ENCODE peak calls at places on chromosomes 4 and X, in six cellular contexts. One of them, this sample, is unnamed.

GRCh38 chr4:5638316-5638715 is 70.0 kb downstream of the EVC2 start:
- DNase-seq in fibroblast of pulmonary artery: peak; percentile 43
- DNase-seq in stimulated activated CD8-positive, alpha-beta memory T cell treated with anti-CD3 and anti-CD28 coated beads, Interleukin-12 subunit alpha, Interleukin-12 subunit beta, amount 100 ng/mL, for 4 hours: no peak
- DNase-seq in CD8-positive, alpha-beta T cell: no peak
- DNase-seq in anterior cingulate cortex: no peak
- DNase-seq in naive thymus-derived CD8-positive, alpha-beta T cell: no peak
- DNase-seq in this sample: no peak

GRCh38 chr4:5874811-5875465 is 17.9 kb downstream of the CRMP1 start:
- DNase-seq in fibroblast of pulmonary artery: peak; percentile 6
- DNase-seq in stimulated activated CD8-positive, alpha-beta memory T cell treated with anti-CD3 and anti-CD28 coated beads, Interleukin-12 subunit alpha, Interleukin-12 subunit beta, amount 100 ng/mL, for 4 hours: no peak
- DNase-seq in CD8-positive, alpha-beta T cell: no peak
- DNase-seq in anterior cingulate cortex: peak; percentile 49
- DNase-seq in naive thymus-derived CD8-positive, alpha-beta T cell: no peak
- DNase-seq in this sample: no peak

GRCh38 chr4:183158062-183158461 is 59.0 kb downstream of the WWC2 start:
- DNase-seq in fibroblast of pulmonary artery: peak; percentile 60
- DNase-seq in stimulated activated CD8-positive, alpha-beta memory T cell treated with anti-CD3 and anti-CD28 coated beads, Interleukin-12 subunit alpha, Interleukin-12 subunit beta, amount 100 ng/mL, for 4 hours: no peak
- DNase-seq in CD8-positive, alpha-beta T cell: no peak
- DNase-seq in anterior cingulate cortex: no peak
- DNase-seq in naive thymus-derived CD8-positive, alpha-beta T cell: no peak
- DNase-seq in this sample: no peak

GRCh38 chrX:131802836-131803626 is 220.1 kb upstream of the STK26 start:
- DNase-seq in fibroblast of pulmonary artery: no peak
- DNase-seq in stimulated activated CD8-positive, alpha-beta memory T cell treated with anti-CD3 and anti-CD28 coated beads, Interleukin-12 subunit alpha, Interleukin-12 subunit beta, amount 100 ng/mL, for 4 hours: peak; percentile 36
- DNase-seq in CD8-positive, alpha-beta T cell: no peak
- DNase-seq in anterior cingulate cortex: no peak
- DNase-seq in naive thymus-derived CD8-positive, alpha-beta T cell: no peak
- DNase-seq in this sample: peak; percentile 85

GRCh38 chr4:182492456-182492855 is 249.3 kb downstream of the TENM3 start:
- DNase-seq in fibroblast of pulmonary artery: peak; percentile 41
- DNase-seq in stimulated activated CD8-positive, alpha-beta memory T cell treated with anti-CD3 and anti-CD28 coated beads, Interleukin-12 subunit alpha, Interleukin-12 subunit beta, amount 100 ng/mL, for 4 hours: no peak
- DNase-seq in CD8-positive, alpha-beta T cell: no peak
- DNase-seq in anterior cingulate cortex: no peak
- DNase-seq in naive thymus-derived CD8-positive, alpha-beta T cell: no peak
- DNase-seq in this sample: no peak

GRCh38 chr4:52019941-52020657 is at the start of gene LRRC66:
- DNase-seq in fibroblast of pulmonary artery: peak; percentile 26
- DNase-seq in stimulated activated CD8-positive, alpha-beta memory T cell treated with anti-CD3 and anti-CD28 coated beads, Interleukin-12 subunit alpha, Interleukin-12 subunit beta, amount 100 ng/mL, for 4 hours: no peak
- DNase-seq in CD8-positive, alpha-beta T cell: no peak
- DNase-seq in anterior cingulate cortex: no peak
- DNase-seq in naive thymus-derived CD8-positive, alpha-beta T cell: no peak
- DNase-seq in this sample: no peak

GRCh38 chrX:41144873-41145272 is 59.6 kb downstream of the USP9X start:
- DNase-seq in fibroblast of pulmonary artery: no peak
- DNase-seq in stimulated activated CD8-positive, alpha-beta memory T cell treated with anti-CD3 and anti-CD28 coated beads, Interleukin-12 subunit alpha, Interleukin-12 subunit beta, amount 100 ng/mL, for 4 hours: no peak
- DNase-seq in CD8-positive, alpha-beta T cell: no peak
- DNase-seq in anterior cingulate cortex: no peak
- DNase-seq in naive thymus-derived CD8-positive, alpha-beta T cell: no peak
- DNase-seq in this sample: no peak

GRCh38 chr4:148173397-148174017 is 268.7 kb downstream of the NR3C2 start:
- DNase-seq in fibroblast of pulmonary artery: no peak
- DNase-seq in stimulated activated CD8-positive, alpha-beta memory T cell treated with anti-CD3 and anti-CD28 coated beads, Interleukin-12 subunit alpha, Interleukin-12 subunit beta, amount 100 ng/mL, for 4 hours: no peak
- DNase-seq in CD8-positive, alpha-beta T cell: no peak
- DNase-seq in anterior cingulate cortex: no peak
- DNase-seq in naive thymus-derived CD8-positive, alpha-beta T cell: no peak
- DNase-seq in this sample: no peak

GRCh38 chr4:90159193-90159592 is 32.0 kb downstream of the CCSER1 start:
- DNase-seq in fibroblast of pulmonary artery: no peak
- DNase-seq in stimulated activated CD8-positive, alpha-beta memory T cell treated with anti-CD3 and anti-CD28 coated beads, Interleukin-12 subunit alpha, Interleukin-12 subunit beta, amount 100 ng/mL, for 4 hours: no peak
- DNase-seq in CD8-positive, alpha-beta T cell: no peak
- DNase-seq in anterior cingulate cortex: no peak
- DNase-seq in naive thymus-derived CD8-positive, alpha-beta T cell: no peak
- DNase-seq in this sample: no peak

GRCh38 chrX:145609951-145610511 is 207.6 kb upstream of the SLITRK2 start:
- DNase-seq in fibroblast of pulmonary artery: no peak
- DNase-seq in stimulated activated CD8-positive, alpha-beta memory T cell treated with anti-CD3 and anti-CD28 coated beads, Interleukin-12 subunit alpha, Interleukin-12 subunit beta, amount 100 ng/mL, for 4 hours: no peak
- DNase-seq in CD8-positive, alpha-beta T cell: no peak
- DNase-seq in anterior cingulate cortex: no peak
- DNase-seq in naive thymus-derived CD8-positive, alpha-beta T cell: no peak
- DNase-seq in this sample: no peak

GRCh38 chrX:42691196-42691595 is 86.8 kb downstream of the PPP1R2C start:
- DNase-seq in fibroblast of pulmonary artery: no peak
- DNase-seq in stimulated activated CD8-positive, alpha-beta memory T cell treated with anti-CD3 and anti-CD28 coated beads, Interleukin-12 subunit alpha, Interleukin-12 subunit beta, amount 100 ng/mL, for 4 hours: no peak
- DNase-seq in CD8-positive, alpha-beta T cell: no peak
- DNase-seq in anterior cingulate cortex: peak; percentile 1
- DNase-seq in naive thymus-derived CD8-positive, alpha-beta T cell: no peak
- DNase-seq in this sample: no peak

GRCh38 chr4:10020871-10021676 is at the start of gene SLC2A9:
- DNase-seq in fibroblast of pulmonary artery: peak; percentile 76
- DNase-seq in stimulated activated CD8-positive, alpha-beta memory T cell treated with anti-CD3 and anti-CD28 coated beads, Interleukin-12 subunit alpha, Interleukin-12 subunit beta, amount 100 ng/mL, for 4 hours: no peak
- DNase-seq in CD8-positive, alpha-beta T cell: no peak
- DNase-seq in anterior cingulate cortex: no peak
- DNase-seq in naive thymus-derived CD8-positive, alpha-beta T cell: no peak
- DNase-seq in this sample: no peak